ENCODE peak calls at places on chromosomes 16 and 17, in four cellular contexts. E is heart left ventricle, X is neural progenitor cell, W is IMR-90. L is an unnamed sample.

GRCh38 chr16:61323456-61323855 is 712.8 kb downstream of the CDH8 start:
- DNase-seq in E (no peak), W (no peak), X (no peak), L (no peak)

GRCh38 chr16:57147381-57148191 is 38.3 kb downstream of the PSME3IP1 start:
- DNase-seq in X (peak), W (peak), E (peak), L (no peak)

GRCh38 chr17:45722161-45722560 is 62.0 kb upstream of the CRHR1 start:
- DNase-seq in X (peak), W (peak), E (no peak), L (no peak)

GRCh38 chr17:18004345-18004744 is 31.7 kb downstream of the DRC3 start:
- DNase-seq in E (no peak), X (no peak), W (peak), L (no peak)

GRCh38 chr17:62105361-62105760 is 40.3 kb upstream of the MED13 start:
- DNase-seq in X (no peak), W (no peak), E (no peak), L (no peak)

GRCh38 chr17:78342438-78343098 is 17.3 kb downstream of the SOCS3 start:
- DNase-seq in E (peak), W (peak), X (no peak), L (no peak)

GRCh38 chr16:7148606-7149005 is 184.0 kb upstream of the RBFOX1 start:
- DNase-seq in X (peak), E (no peak), W (no peak), L (no peak)

GRCh38 chr17:9468532-9468931 is 107.1 kb downstream of the STX8 start:
- DNase-seq in E (no peak), W (no peak), X (no peak), L (no peak)

GRCh38 chr16:75114179-75114945 is 2.2 kb downstream of the LDHD start:
- DNase-seq in W (no peak), E (no peak), X (no peak), L (no peak)

GRCh38 chr17:72613411-72614292 is 478.8 kb downstream of the SLC39A11 start:
- DNase-seq in E (no peak), X (no peak), W (peak), L (no peak)

GRCh38 chr17:74532115-74532514 is 840 bp upstream of the CD300LB start:
- DNase-seq in X (no peak), W (no peak), E (peak), L (no peak)

GRCh38 chr17:56707312-56708219 is 114.1 kb downstream of the NOG start:
- DNase-seq in X (peak), E (no peak), W (peak), L (no peak)

GRCh38 chr17:4509923-4510614 is 11.4 kb downstream of the SPNS2 start:
- DNase-seq in X (no peak), W (no peak), E (peak), L (no peak)

GRCh38 chr17:78589885-78590284 is 12.7 kb upstream of the DNAH17 start:
- DNase-seq in W (no peak), E (no peak), X (no peak), L (no peak)

GRCh38 chr17:79835470-79835899 is 3.8 kb downstream of the CBX4 start:
- DNase-seq in W (no peak), E (no peak), X (peak), L (no peak)

GRCh38 chr17:73331060-73331459 is 19.3 kb upstream of the CDC42EP4 start:
- DNase-seq in E (no peak), W (no peak), X (no peak), L (no peak)

GRCh38 chr17:10836145-10836544 is 1.7 kb downstream of the PIRT start:
- DNase-seq in X (no peak), E (no peak), W (no peak), L (no peak)

GRCh38 chr17:4969551-4970231 is 2.1 kb upstream of the SPAG7 start:
- DNase-seq in W (peak), E (no peak), X (no peak), L (no peak)

GRCh38 chr17:73521376-73521775 is 122.9 kb downstream of the SDK2 start:
- DNase-seq in E (no peak), W (no peak), X (no peak), L (no peak)

GRCh38 chr16:87464691-87465300 is 28.0 kb downstream of the ZCCHC14 start:
- DNase-seq in X (no peak), W (peak), E (peak), L (peak)

GRCh38 chr17:28364665-28365363 is at the start of gene SEBOX:
- DNase-seq in W (no peak), E (no peak), X (no peak), L (no peak)

GRCh38 chr16:10770907-10771306 is 27.3 kb downstream of the NUBP1 start:
- DNase-seq in X (no peak), W (no peak), E (no peak), L (no peak)

GRCh38 chr17:61809816-61810392 is 53.4 kb downstream of the BRIP1 start:
- DNase-seq in E (no peak), W (peak), X (no peak), L (no peak)

GRCh38 chr16:19879241-19879792 is 5.3 kb downstream of the GPRC5B start:
- DNase-seq in E (peak), W (peak), X (peak), L (no peak)

GRCh38 chr17:77697480-77698400 is 260.8 kb upstream of the TNRC6C start:
- DNase-seq in E (no peak), X (no peak), W (no peak), L (no peak)

GRCh38 chr17:45361451-45361850 is 44.6 kb upstream of the MAP3K14 start:
- DNase-seq in E (no peak), W (no peak), X (no peak), L (no peak)

GRCh38 chr17:57927048-57927723 is 28.0 kb downstream of the CUEDC1 start:
- DNase-seq in W (peak), X (peak), E (no peak), L (no peak)

GRCh38 chr17:3773511-3773910 is 27.5 kb downstream of the ITGAE start:
- DNase-seq in E (no peak), W (peak), X (no peak), L (no peak)

GRCh38 chr16:85113913-85114312 is 1.6 kb upstream of the CIBAR2 start:
- DNase-seq in E (no peak), W (no peak), X (no peak), L (no peak)

GRCh38 chr17:36195474-36196098 is 972 bp downstream of the CCL3L1 start:
- DNase-seq in E (no peak), W (no peak), X (no peak), L (no peak)

GRCh38 chr17:49557204-49558024 is 18.3 kb upstream of the NXPH3 start:
- DNase-seq in W (peak), X (peak), E (no peak), L (no peak)

GRCh38 chr17:28746611-28747045 is 2.8 kb downstream of the TRAF4 start:
- DNase-seq in E (no peak), W (no peak), X (peak), L (no peak)

GRCh38 chr16:28990375-28991040 is 5.7 kb downstream of the LAT start:
- DNase-seq in X (no peak), W (no peak), E (no peak), L (peak)

GRCh38 chr16:57809843-57810196 is 7.5 kb upstream of the KIFC3 start:
- DNase-seq in W (no peak), X (no peak), E (no peak), L (no peak)

GRCh38 chr16:11067266-11067665 is 122.9 kb downstream of the CLEC16A start:
- DNase-seq in W (no peak), X (no peak), E (no peak), L (no peak)

GRCh38 chr17:55311767-55312375 is 47.1 kb downstream of the HLF start:
- DNase-seq in E (no peak), X (no peak), W (no peak), L (no peak)
- H3K27ac ChIP-seq in E (no peak), X (no peak), W (no peak), L (no peak)

GRCh38 chr16:13958438-13958837 is 38.5 kb downstream of the ERCC4 start:
- DNase-seq in X (no peak), E (no peak), W (no peak), L (no peak)
- H3K27ac ChIP-seq in X (no peak), E (no peak), W (peak), L (no peak)

DNA sequence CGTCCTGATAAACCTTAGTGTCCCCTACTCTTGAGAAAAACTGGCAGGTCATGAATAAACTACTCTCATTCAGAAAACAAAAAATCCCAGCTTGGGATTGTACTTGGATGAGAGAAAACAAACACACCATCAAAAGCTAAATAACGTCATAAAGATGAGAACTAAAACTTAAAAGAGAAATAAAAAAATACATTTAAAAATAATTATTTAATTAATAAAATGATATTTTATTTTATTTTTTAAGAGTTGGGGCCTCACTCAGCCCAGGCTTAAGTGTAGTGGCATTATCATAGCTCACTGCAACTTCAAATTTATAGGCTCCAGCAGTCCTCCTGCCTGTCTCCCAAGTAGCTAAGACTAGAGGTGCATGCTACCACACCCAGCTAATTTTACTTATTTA is 125.4 kb upstream of the CA10 start:
- DNase-seq in X (no peak), W (no peak), E (no peak), L (no peak)
- H3K27ac ChIP-seq in X (no peak), W (no peak), E (no peak), L (no peak)

GRCh38 chr16:4217246-4218131 is 24.4 kb downstream of the SRL start:
- DNase-seq in E (peak), W (peak), X (peak), L (no peak)
- H3K27ac ChIP-seq in E (peak), W (no peak), X (no peak), L (no peak)

GRCh38 chr17:7992924-7993323 is 9.5 kb upstream of the GUCY2D start:
- DNase-seq in E (no peak), X (no peak), W (no peak), L (no peak)

GRCh38 chr17:7992516-7992915 is 9.9 kb upstream of the GUCY2D start:
- DNase-seq in X (no peak), E (no peak), W (peak), L (no peak)

GRCh38 chr17:7988750-7989178 is 13.7 kb upstream of the GUCY2D start:
- DNase-seq in X (peak), E (peak), W (peak), L (peak)

GRCh38 chr17:7987112-7987893 is 15.1 kb upstream of the GUCY2D start:
- DNase-seq in W (peak), X (no peak), E (no peak), L (no peak)

DNA sequence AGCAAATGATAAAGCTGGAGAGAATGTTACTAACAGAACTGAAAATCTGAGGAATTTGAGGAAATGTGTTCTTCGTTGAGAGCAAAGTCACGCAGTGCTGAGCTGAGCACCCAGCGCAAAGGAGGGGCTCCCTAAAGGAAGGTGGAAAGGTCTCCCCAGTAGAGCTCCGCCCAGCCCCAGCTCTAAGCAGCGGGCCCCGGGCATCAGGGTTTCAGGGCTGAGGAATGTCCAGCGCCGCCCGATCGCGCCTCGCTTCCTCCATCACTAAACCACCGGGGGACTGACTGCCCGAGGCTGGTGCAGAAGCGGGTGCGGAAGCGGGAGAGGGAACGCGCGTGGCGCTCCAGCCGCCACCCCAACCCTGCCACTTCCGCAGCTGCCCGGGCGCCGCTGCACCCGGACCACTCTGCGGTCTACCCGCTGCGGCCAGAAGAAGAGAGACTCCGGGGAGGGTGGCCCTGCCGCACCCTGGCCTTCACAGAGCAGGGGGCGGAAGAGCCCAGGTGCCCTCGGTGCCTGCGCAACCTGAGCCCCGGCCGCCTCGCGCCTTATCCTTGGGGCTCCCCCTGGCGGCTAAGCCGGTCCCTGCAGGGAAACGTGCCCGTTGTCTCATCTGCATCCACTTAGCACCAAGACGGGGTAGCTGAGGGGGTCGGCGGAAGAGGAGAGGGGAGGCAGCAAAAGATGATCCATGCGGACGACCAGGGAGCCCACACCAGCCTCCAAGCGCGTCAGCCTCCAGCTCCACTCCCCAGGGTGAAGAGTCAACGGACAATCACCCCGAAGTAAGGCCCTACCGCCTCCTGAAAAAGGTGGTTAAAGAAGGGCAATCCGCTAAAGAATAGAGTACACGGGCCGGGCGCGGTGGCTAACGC is 12.4 kb upstream of the GUCY2D start:
- DNase-seq in X (peak), E (peak), W (peak), L (peak)
- H3K27ac ChIP-seq in X (no peak), E (no peak), W (no peak), L (peak)